ENCODE peak calls at places on chromosomes 1 and 21, in seven cellular contexts. One of them, this sample, is unnamed.

GRCh38 chr1:32742132-32742947 is 39.8 kb upstream of the SYNC start:
- DNase-seq in right atrium auricular region: no peak
- DNase-seq in astrocyte: no peak
- DNase-seq in tibial nerve: no peak
- DNase-seq in body of pancreas: peak; percentile 69
- DNase-seq in tibial artery: no peak
- DNase-seq in MM.1S: no peak
- DNase-seq in this sample: no peak

GRCh38 chr1:200794506-200795065 is 55.9 kb downstream of the CAMSAP2 start:
- DNase-seq in right atrium auricular region: no peak
- DNase-seq in astrocyte: no peak
- DNase-seq in tibial nerve: no peak
- DNase-seq in body of pancreas: no peak
- DNase-seq in tibial artery: no peak
- DNase-seq in MM.1S: no peak
- DNase-seq in this sample: no peak

GRCh38 chr21:41993744-41994143 is 16.4 kb downstream of the ZBTB21 start:
- DNase-seq in right atrium auricular region: no peak
- DNase-seq in astrocyte: peak; percentile 79
- DNase-seq in tibial nerve: no peak
- DNase-seq in body of pancreas: peak; percentile 19
- DNase-seq in tibial artery: peak; percentile 43
- DNase-seq in MM.1S: no peak
- DNase-seq in this sample: no peak

GRCh38 chr1:154880651-154881050 is 10.6 kb upstream of the KCNN3 start:
- DNase-seq in right atrium auricular region: no peak
- DNase-seq in astrocyte: no peak
- DNase-seq in tibial nerve: no peak
- DNase-seq in body of pancreas: no peak
- DNase-seq in tibial artery: no peak
- DNase-seq in MM.1S: no peak
- DNase-seq in this sample: no peak

GRCh38 chr1:117964290-117965038 is 34.9 kb downstream of the WDR3 start:
- DNase-seq in right atrium auricular region: no peak
- DNase-seq in astrocyte: peak; percentile 33
- DNase-seq in tibial nerve: no peak
- DNase-seq in body of pancreas: no peak
- DNase-seq in tibial artery: no peak
- DNase-seq in MM.1S: no peak
- DNase-seq in this sample: no peak

GRCh38 chr21:26385721-26386120 is 187.4 kb downstream of the CYYR1 start:
- DNase-seq in right atrium auricular region: no peak
- DNase-seq in astrocyte: no peak
- DNase-seq in tibial nerve: no peak
- DNase-seq in body of pancreas: no peak
- DNase-seq in tibial artery: no peak
- DNase-seq in MM.1S: no peak
- DNase-seq in this sample: no peak

GRCh38 chr1:243440406-243440805 is 184.6 kb downstream of the SDCCAG8 start:
- DNase-seq in right atrium auricular region: no peak
- DNase-seq in astrocyte: peak; percentile 19
- DNase-seq in tibial nerve: no peak
- DNase-seq in body of pancreas: no peak
- DNase-seq in tibial artery: no peak
- DNase-seq in MM.1S: no peak
- DNase-seq in this sample: no peak

GRCh38 chr1:20366766-20367602 is 76.3 kb downstream of the VWA5B1 start:
- DNase-seq in right atrium auricular region: no peak
- DNase-seq in astrocyte: peak; percentile 42
- DNase-seq in tibial nerve: no peak
- DNase-seq in body of pancreas: peak; percentile 44
- DNase-seq in tibial artery: no peak
- DNase-seq in MM.1S: no peak
- DNase-seq in this sample: no peak

GRCh38 chr1:202069670-202070069 is 53.0 kb upstream of the GPR37L1 start:
- DNase-seq in right atrium auricular region: no peak
- DNase-seq in astrocyte: no peak
- DNase-seq in tibial nerve: no peak
- DNase-seq in body of pancreas: peak; percentile 67
- DNase-seq in tibial artery: no peak
- DNase-seq in MM.1S: no peak
- DNase-seq in this sample: no peak

GRCh38 chr1:149937779-149938178 is 1.1 kb upstream of the MTMR11 start:
- DNase-seq in right atrium auricular region: no peak
- DNase-seq in astrocyte: no peak
- DNase-seq in tibial nerve: no peak
- DNase-seq in body of pancreas: no peak
- DNase-seq in tibial artery: no peak
- DNase-seq in MM.1S: peak; percentile 85
- DNase-seq in this sample: no peak

GRCh38 chr1:191851799-191852595 is 306.3 kb upstream of the RGS18 start:
- DNase-seq in right atrium auricular region: no peak
- DNase-seq in astrocyte: peak; percentile 74
- DNase-seq in tibial nerve: no peak
- DNase-seq in body of pancreas: no peak
- DNase-seq in tibial artery: no peak
- DNase-seq in MM.1S: no peak
- DNase-seq in this sample: no peak

GRCh38 chr1:58456470-58456869 is 90.1 kb downstream of the OMA1 start:
- DNase-seq in right atrium auricular region: no peak
- DNase-seq in astrocyte: peak; percentile 88
- DNase-seq in tibial nerve: no peak
- DNase-seq in body of pancreas: no peak
- DNase-seq in tibial artery: no peak
- DNase-seq in MM.1S: no peak
- DNase-seq in this sample: no peak

GRCh38 chr1:54973205-54973921 is 7.1 kb upstream of the TMEM61 start:
- DNase-seq in right atrium auricular region: peak; percentile 78
- DNase-seq in astrocyte: peak; percentile 39
- DNase-seq in tibial nerve: peak; percentile 36
- DNase-seq in body of pancreas: peak; percentile 45
- DNase-seq in tibial artery: peak; percentile 58
- DNase-seq in MM.1S: no peak
- DNase-seq in this sample: no peak

GRCh38 chr1:182786223-182787001 is 3.2 kb upstream of the NPL start:
- DNase-seq in right atrium auricular region: peak; percentile 65
- DNase-seq in astrocyte: peak; percentile 48
- DNase-seq in tibial nerve: no peak
- DNase-seq in body of pancreas: peak; percentile 53
- DNase-seq in tibial artery: no peak
- DNase-seq in MM.1S: peak; percentile 69
- DNase-seq in this sample: peak; percentile 10

GRCh38 chr1:100496896-100497295 is 41.0 kb upstream of the GPR88 start:
- DNase-seq in right atrium auricular region: no peak
- DNase-seq in astrocyte: no peak
- DNase-seq in tibial nerve: no peak
- DNase-seq in body of pancreas: no peak
- DNase-seq in tibial artery: no peak
- DNase-seq in MM.1S: no peak
- DNase-seq in this sample: no peak

GRCh38 chr21:46307625-46308024 is 16.0 kb downstream of the C21orf58 start:
- DNase-seq in right atrium auricular region: no peak
- DNase-seq in astrocyte: peak; percentile 79
- DNase-seq in tibial nerve: no peak
- DNase-seq in body of pancreas: no peak
- DNase-seq in tibial artery: no peak
- DNase-seq in MM.1S: no peak
- DNase-seq in this sample: no peak

GRCh38 chr1:111275079-111275478 is 15.6 kb upstream of the CHIA start:
- DNase-seq in right atrium auricular region: peak; percentile 75
- DNase-seq in astrocyte: peak; percentile 77
- DNase-seq in tibial nerve: peak; percentile 56
- DNase-seq in body of pancreas: peak; percentile 18
- DNase-seq in tibial artery: peak; percentile 71
- DNase-seq in MM.1S: no peak
- DNase-seq in this sample: no peak

GRCh38 chr1:13597166-13597565 is 13.5 kb downstream of the PDPN start:
- DNase-seq in right atrium auricular region: no peak
- DNase-seq in astrocyte: no peak
- DNase-seq in tibial nerve: no peak
- DNase-seq in body of pancreas: no peak
- DNase-seq in tibial artery: no peak
- DNase-seq in MM.1S: no peak
- DNase-seq in this sample: no peak

GRCh38 chr1:227849251-227849650 is 33.8 kb downstream of the PRSS38 start:
- DNase-seq in right atrium auricular region: no peak
- DNase-seq in astrocyte: no peak
- DNase-seq in tibial nerve: no peak
- DNase-seq in body of pancreas: no peak
- DNase-seq in tibial artery: no peak
- DNase-seq in MM.1S: no peak
- DNase-seq in this sample: no peak

GRCh38 chr1:117093870-117094621 is 27.5 kb downstream of the TRIM45 start:
- DNase-seq in right atrium auricular region: no peak
- DNase-seq in astrocyte: peak; percentile 96
- DNase-seq in tibial nerve: no peak
- DNase-seq in body of pancreas: no peak
- DNase-seq in tibial artery: no peak
- DNase-seq in MM.1S: peak; percentile 68
- DNase-seq in this sample: no peak

GRCh38 chr1:18629659-18630510 is 761 bp upstream of the PAX7 start:
- DNase-seq in right atrium auricular region: no peak
- DNase-seq in astrocyte: no peak
- DNase-seq in tibial nerve: no peak
- DNase-seq in body of pancreas: no peak
- DNase-seq in tibial artery: no peak
- DNase-seq in MM.1S: no peak
- DNase-seq in this sample: no peak

GRCh38 chr1:47031059-47031458 is 7.6 kb downstream of the CYP4X1 start:
- DNase-seq in right atrium auricular region: no peak
- DNase-seq in astrocyte: peak; percentile 6
- DNase-seq in tibial nerve: peak; percentile 44
- DNase-seq in body of pancreas: peak; percentile 74
- DNase-seq in tibial artery: peak; percentile 47
- DNase-seq in MM.1S: no peak
- DNase-seq in this sample: no peak
- H3K27me3 ChIP-seq in right atrium auricular region: no peaks in the 10 kb centered on the region
- H3K27me3 ChIP-seq in astrocyte: peaks cover 3% of the 10 kb centered on the region
- H3K27me3 ChIP-seq in tibial nerve: no peaks in the 10 kb centered on the region
- H3K27me3 ChIP-seq in body of pancreas: no peaks in the 10 kb centered on the region
- H3K27me3 ChIP-seq in tibial artery: no peaks in the 10 kb centered on the region
- H3K27me3 ChIP-seq in MM.1S: no peaks in the 10 kb centered on the region
- H3K27me3 ChIP-seq in this sample: no peaks in the 10 kb centered on the region

GRCh38 chr21:31693222-31693621 is 33.7 kb downstream of the SOD1 start:
- DNase-seq in right atrium auricular region: no peak
- DNase-seq in astrocyte: no peak
- DNase-seq in tibial nerve: no peak
- DNase-seq in body of pancreas: no peak
- DNase-seq in tibial artery: no peak
- DNase-seq in MM.1S: no peak
- DNase-seq in this sample: no peak

GRCh38 chr21:31686272-31686913 is 26.9 kb downstream of the SOD1 start:
- DNase-seq in right atrium auricular region: no peak
- DNase-seq in astrocyte: no peak
- DNase-seq in tibial nerve: no peak
- DNase-seq in body of pancreas: no peak
- DNase-seq in tibial artery: no peak
- DNase-seq in MM.1S: no peak
- DNase-seq in this sample: no peak

GRCh38 chr21:31687108-31687507 is 27.6 kb downstream of the SOD1 start:
- DNase-seq in right atrium auricular region: no peak
- DNase-seq in astrocyte: no peak
- DNase-seq in tibial nerve: no peak
- DNase-seq in body of pancreas: no peak
- DNase-seq in tibial artery: no peak
- DNase-seq in MM.1S: no peak
- DNase-seq in this sample: no peak

GRCh38 chr21:31684918-31685317 is 25.4 kb downstream of the SOD1 start:
- DNase-seq in right atrium auricular region: no peak
- DNase-seq in astrocyte: no peak
- DNase-seq in tibial nerve: no peak
- DNase-seq in body of pancreas: no peak
- DNase-seq in tibial artery: no peak
- DNase-seq in MM.1S: no peak
- DNase-seq in this sample: no peak

DNA sequence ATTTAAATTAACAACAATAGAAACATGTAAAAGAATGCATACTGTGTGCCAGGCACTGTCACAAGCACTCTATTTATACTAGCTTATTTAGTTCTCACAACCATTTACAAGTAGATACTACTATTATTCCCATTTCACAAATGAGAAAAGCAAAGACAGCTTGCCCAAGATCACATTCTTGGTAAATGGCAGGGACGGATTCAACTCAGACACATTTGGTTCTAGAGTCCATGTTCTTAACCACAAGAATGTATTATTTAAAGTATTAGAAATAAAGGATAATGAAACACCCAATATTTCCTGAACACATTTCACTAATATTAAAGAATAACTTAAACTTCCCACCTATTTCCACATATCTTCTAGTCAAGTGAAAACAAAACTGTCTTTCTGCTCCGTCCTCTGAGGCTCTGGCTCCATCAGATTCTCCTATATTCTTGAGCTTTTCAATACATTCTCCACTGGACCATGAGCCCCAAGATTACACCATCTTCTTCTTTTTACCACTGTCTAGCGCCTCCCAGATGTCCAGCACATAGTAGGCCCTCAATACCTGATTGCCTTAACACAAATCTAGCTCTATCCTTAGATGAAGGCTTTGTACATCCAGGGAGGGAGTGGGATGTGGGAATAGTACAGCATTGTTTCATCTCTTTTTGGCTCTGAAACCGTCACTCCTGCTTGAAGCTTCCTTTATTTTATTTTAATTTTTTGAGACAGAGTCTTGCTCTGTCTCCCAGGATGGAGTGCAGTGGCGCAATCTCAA is 29.3 kb downstream of the SOD1 start:
- DNase-seq in right atrium auricular region: no peak
- DNase-seq in astrocyte: no peak
- DNase-seq in tibial nerve: no peak
- DNase-seq in body of pancreas: no peak
- DNase-seq in tibial artery: no peak
- DNase-seq in MM.1S: no peak
- DNase-seq in this sample: no peak
- H3K36me3 ChIP-seq in right atrium auricular region: peaks cover 89% of the 10 kb centered on the region
- H3K36me3 ChIP-seq in astrocyte: peaks cover 54% of the 10 kb centered on the region
- H3K36me3 ChIP-seq in tibial nerve: peaks cover 97% of the 10 kb centered on the region
- H3K36me3 ChIP-seq in body of pancreas: peaks cover 33% of the 10 kb centered on the region
- H3K36me3 ChIP-seq in tibial artery: peaks cover 99% of the 10 kb centered on the region
- H3K36me3 ChIP-seq in MM.1S: peaks cover 26% of the 10 kb centered on the region
- H3K36me3 ChIP-seq in this sample: peaks cover 57% of the 10 kb centered on the region

GRCh38 chr1:165287781-165288180 is 68.7 kb downstream of the LMX1A start:
- DNase-seq in right atrium auricular region: no peak
- DNase-seq in astrocyte: no peak
- DNase-seq in tibial nerve: no peak
- DNase-seq in body of pancreas: no peak
- DNase-seq in tibial artery: no peak
- DNase-seq in MM.1S: no peak
- DNase-seq in this sample: no peak
- H3K27me3 ChIP-seq in right atrium auricular region: no peaks in the 10 kb centered on the region
- H3K27me3 ChIP-seq in astrocyte: no peaks in the 10 kb centered on the region
- H3K27me3 ChIP-seq in tibial nerve: peaks cover 22% of the 10 kb centered on the region
- H3K27me3 ChIP-seq in body of pancreas: no peaks in the 10 kb centered on the region
- H3K27me3 ChIP-seq in tibial artery: no peaks in the 10 kb centered on the region
- H3K27me3 ChIP-seq in MM.1S: no peaks in the 10 kb centered on the region
- H3K27me3 ChIP-seq in this sample: no peaks in the 10 kb centered on the region

DNA sequence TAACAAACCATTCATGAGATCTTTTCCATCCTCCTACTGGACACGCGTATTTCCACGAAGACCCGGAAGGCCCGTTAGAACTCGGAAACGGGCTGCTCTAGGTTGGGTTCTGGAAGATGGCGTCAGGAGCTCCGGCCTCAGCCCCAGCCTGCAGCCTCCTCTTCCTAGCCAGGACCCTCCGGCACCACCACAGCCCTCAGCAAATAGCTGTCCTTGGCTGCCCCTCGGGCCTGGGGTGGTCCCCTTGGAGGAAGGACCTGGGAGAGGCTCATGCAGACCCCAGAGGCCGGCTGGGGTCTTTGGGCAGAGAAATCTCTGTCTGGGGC is 36.2 kb downstream of the RRP1 start:
- DNase-seq in right atrium auricular region: no peak
- DNase-seq in astrocyte: no peak
- DNase-seq in tibial nerve: no peak
- DNase-seq in body of pancreas: no peak
- DNase-seq in tibial artery: no peak
- DNase-seq in MM.1S: no peak
- DNase-seq in this sample: no peak
- H3K36me3 ChIP-seq in right atrium auricular region: no peaks in the 10 kb centered on the region
- H3K36me3 ChIP-seq in astrocyte: no peaks in the 10 kb centered on the region
- H3K36me3 ChIP-seq in tibial nerve: peaks cover under 1% of the 10 kb centered on the region
- H3K36me3 ChIP-seq in body of pancreas: no peaks in the 10 kb centered on the region
- H3K36me3 ChIP-seq in tibial artery: no peaks in the 10 kb centered on the region
- H3K36me3 ChIP-seq in MM.1S: no peaks in the 10 kb centered on the region
- H3K36me3 ChIP-seq in this sample: no peaks in the 10 kb centered on the region

This sample was measured in CD8-positive, alpha-beta memory T cell.